ENCODE peak calls at places on chromosomes 3 and 15, in four cellular contexts. L is HepG2, F is H1, A is GM12878. W is an unnamed sample.

GRCh38 chr3:192831111-192831644 is 86.5 kb downstream of the MB21D2 start:
- DNase-seq in L (no peak), A (no peak), F (no peak), W (no peak)

GRCh38 chr15:40582726-40583246 is 11.3 kb upstream of the KNL1 start:
- DNase-seq in L (peak), F (no peak), A (no peak), W (no peak)

GRCh38 chr15:68499620-68500312 is 67.8 kb upstream of the ITGA11 start:
- DNase-seq in F (peak), A (no peak), L (no peak), W (no peak)

GRCh38 chr15:73987646-73988045 is 4.4 kb downstream of the STOML1 start:
- DNase-seq in F (no peak), A (no peak), L (no peak), W (no peak)

GRCh38 chr15:85118581-85118980 is 136.9 kb downstream of the PDE8A start:
- DNase-seq in F (peak), L (no peak), A (no peak), W (no peak)

GRCh38 chr3:17038900-17039545 is 154.3 kb downstream of the PLCL2 start:
- DNase-seq in L (no peak), A (no peak), F (no peak), W (no peak)

GRCh38 chr3:129263161-129263910 is 13.9 kb downstream of the COPG1 start:
- DNase-seq in A (no peak), F (no peak), L (no peak), W (no peak)

GRCh38 chr3:171557173-171557572 is 97.0 kb upstream of the TNIK start:
- DNase-seq in L (no peak), F (no peak), A (no peak), W (no peak)

GRCh38 chr3:107452436-107452835 is 70.3 kb upstream of the BBX start:
- DNase-seq in A (no peak), L (no peak), F (no peak), W (no peak)

GRCh38 chr3:141143546-141143945 is 88.1 kb upstream of the PXYLP1 start:
- DNase-seq in F (no peak), A (no peak), L (no peak), W (no peak)

GRCh38 chr15:25437751-25438600 is 848 bp downstream of the UBE3A start:
- DNase-seq in A (no peak), L (peak), F (peak), W (peak)

GRCh38 chr3:171064461-171064860 is 37.9 kb upstream of the SLC2A2 start:
- DNase-seq in F (no peak), A (no peak), L (no peak), W (no peak)

GRCh38 chr3:57048052-57048671 is 12.3 kb upstream of the SPATA12 start:
- DNase-seq in A (no peak), L (no peak), F (no peak), W (no peak)

GRCh38 chr3:197458906-197459470 is 96.8 kb downstream of the BDH1 start:
- DNase-seq in L (no peak), A (no peak), F (no peak), W (no peak)

GRCh38 chr3:188697127-188697526 is 474.6 kb upstream of the TPRG1 start:
- DNase-seq in F (no peak), A (peak), L (no peak), W (no peak)

GRCh38 chr3:56355570-56356185 is 112.6 kb downstream of the ERC2 start:
- DNase-seq in A (no peak), F (no peak), L (peak), W (peak)

GRCh38 chr3:116264546-116265174 is 180.6 kb downstream of the LSAMP start:
- DNase-seq in L (no peak), F (no peak), A (no peak), W (no peak)

GRCh38 chr3:49785565-49786356 is 581 bp downstream of the IP6K1 start:
- DNase-seq in F (no peak), L (no peak), A (no peak), W (no peak)

GRCh38 chr3:184710870-184711365 is 946 bp downstream of the MAGEF1 start:
- DNase-seq in A (peak), L (no peak), F (peak), W (no peak)

GRCh38 chr3:179151474-179151873 is 3.3 kb downstream of the PIK3CA start:
- DNase-seq in A (no peak), F (no peak), L (no peak), W (no peak)

GRCh38 chr3:149352556-149352955 is 19.1 kb upstream of the TM4SF18 start:
- DNase-seq in A (no peak), L (peak), F (peak), W (peak)

GRCh38 chr3:61927332-61927731 is 366.0 kb downstream of the PTPRG start:
- DNase-seq in A (no peak), F (no peak), L (no peak), W (no peak)

GRCh38 chr3:128060473-128061381 is 8.5 kb downstream of the SEC61A1 start:
- DNase-seq in A (no peak), L (no peak), F (no peak), W (no peak)

GRCh38 chr3:52915245-52915772 is 18.0 kb upstream of the STIMATE start:
- DNase-seq in F (no peak), L (no peak), A (no peak), W (no peak)

GRCh38 chr3:139928708-139929505 is 6.1 kb upstream of the CLSTN2 start:
- DNase-seq in A (no peak), F (no peak), L (no peak), W (no peak)

GRCh38 chr15:69996842-69997478 is 100.8 kb downstream of the TLE3 start:
- DNase-seq in L (no peak), A (no peak), F (no peak), W (no peak)

GRCh38 chr3:153484842-153485241 is 322.8 kb downstream of the RAP2B start:
- DNase-seq in F (no peak), A (no peak), L (no peak), W (no peak)

GRCh38 chr3:69777582-69777967 is 38.3 kb downstream of the MITF start:
- DNase-seq in F (no peak), A (no peak), L (no peak), W (no peak)

GRCh38 chr15:74863239-74864056 is 9.7 kb downstream of the SCAMP2 start:
- DNase-seq in L (no peak), A (no peak), F (no peak), W (no peak)

GRCh38 chr3:184456476-184456875 is 76.6 kb downstream of the CHRD start:
- DNase-seq in L (no peak), A (no peak), F (no peak), W (no peak)

GRCh38 chr3:120795017-120795648 is 52.6 kb downstream of the GTF2E1 start:
- DNase-seq in A (peak), F (peak), L (peak), W (peak)

GRCh38 chr15:73856458-73857192 is 16.7 kb upstream of the TBC1D21 start:
- DNase-seq in F (no peak), L (no peak), A (no peak), W (no peak)

GRCh38 chr3:179701176-179701827 is 48.5 kb downstream of the USP13 start:
- DNase-seq in A (no peak), F (no peak), L (no peak), W (no peak)

GRCh38 chr15:83960192-83960829 is 275.3 kb upstream of the GOLGA6L4 start:
- DNase-seq in A (no peak), L (no peak), F (no peak), W (no peak)

GRCh38 chr3:167705840-167706239 is 28.9 kb downstream of the PDCD10 start:
- DNase-seq in F (no peak), A (no peak), L (no peak), W (no peak)

GRCh38 chr3:176362191-176362731 is 835.0 kb downstream of the TBL1XR1 start:
- DNase-seq in L (no peak), F (no peak), A (no peak), W (no peak)

GRCh38 chr15:68032672-68033071 is 21.4 kb upstream of the PIAS1 start:
- DNase-seq in F (no peak), A (peak), L (no peak), W (no peak)

GRCh38 chr15:51888593-51889195 is 59.2 kb downstream of the TMOD3 start:
- DNase-seq in F (no peak), L (no peak), A (no peak), W (no peak)

GRCh38 chr15:47794266-47794914 is 77.1 kb downstream of the SEMA6D start:
- DNase-seq in F (no peak), A (no peak), L (no peak), W (no peak)

GRCh38 chr15:90902656-90902995 is 476 bp upstream of the MAN2A2 start:
- DNase-seq in F (no peak), L (no peak), A (no peak), W (no peak)

GRCh38 chr15:53665930-53666329 is 93.5 kb downstream of the WDR72 start:
- DNase-seq in L (peak), A (no peak), F (no peak), W (no peak)
- TF ChIP-seq SUZ12 in L (no peak), A (no peak), F (no peak), W (no peak)

GRCh38 chr3:42980209-42980608 is 1.1 kb downstream of the GASK1A start:
- DNase-seq in L (no peak), A (no peak), F (no peak), W (no peak)
- H3K4me3 ChIP-seq in L (no peak), A (no peak), F (peak), W (no peak)

GRCh38 chr3:72412557-72412956 is 435.7 kb downstream of the SHQ1 start:
- DNase-seq in L (no peak), A (no peak), F (no peak), W (no peak)

GRCh38 chr3:72413228-72413627 is 435.0 kb downstream of the SHQ1 start:
- DNase-seq in F (no peak), L (peak), A (no peak), W (no peak)

GRCh38 chr3:72411843-72412242 is 436.4 kb downstream of the SHQ1 start:
- DNase-seq in F (no peak), L (no peak), A (no peak), W (no peak)

GRCh38 chr3:72408983-72409779 is 439.1 kb downstream of the SHQ1 start:
- DNase-seq in F (no peak), A (no peak), L (no peak), W (no peak)

GRCh38 chr3:72411102-72411501 is 437.1 kb downstream of the SHQ1 start:
- DNase-seq in F (no peak), A (no peak), L (no peak), W (no peak)
- TF ChIP-seq SUZ12 in F (no peak), A (no peak), L (no peak), W (no peak)

GRCh38 chr3:29937185-29937584 is 656.3 kb downstream of the RBMS3 start:
- DNase-seq in A (no peak), L (no peak), F (no peak), W (no peak)

GRCh38 chr3:29940759-29941319 is 660.0 kb downstream of the RBMS3 start:
- DNase-seq in F (no peak), L (no peak), A (no peak), W (no peak)

GRCh38 chr3:29936766-29937165 is 655.9 kb downstream of the RBMS3 start:
- DNase-seq in L (no peak), F (no peak), A (no peak), W (no peak)

GRCh38 chr3:29932662-29933316 is 651.9 kb downstream of the RBMS3 start:
- DNase-seq in A (no peak), L (no peak), F (no peak), W (no peak)

DNA sequence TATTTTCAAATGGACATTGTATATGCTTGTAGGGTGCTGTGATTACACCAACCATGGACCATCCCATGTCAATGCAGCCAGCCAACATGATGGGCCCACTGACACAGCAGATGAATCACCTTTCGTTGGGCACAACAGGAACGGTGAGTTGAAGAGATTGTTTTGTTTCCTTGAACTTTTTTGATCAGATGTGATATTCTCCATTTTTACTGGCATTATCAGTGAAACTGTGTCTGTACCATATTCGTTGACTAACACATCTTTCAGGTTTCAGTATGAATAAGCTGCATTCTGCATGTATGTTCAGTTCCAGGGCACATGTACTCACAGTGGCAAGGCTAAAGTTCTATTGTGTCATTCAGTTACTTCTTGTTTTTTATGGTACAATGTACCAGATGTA is 655.2 kb downstream of the RBMS3 start:
- DNase-seq in A (peak), F (no peak), L (no peak), W (no peak)
- H3K4me3 ChIP-seq in A (no peak), F (no peak), L (no peak), W (no peak)

W was measured in NT2/D1.